ENCODE peak calls at places on chromosomes 7 and 10, in five cellular contexts. One of them, this sample, is unnamed.

GRCh38 chr7:30741289-30741688 is 10.6 kb upstream of the INMT start:
- DNase-seq in spleen: no peak
- DNase-seq in suprapubic skin: no peak
- DNase-seq in uterus: no peak
- DNase-seq in right lobe of liver: no peak
- DNase-seq in this sample: no peak

GRCh38 chr7:68888971-68889385 is 709.3 kb upstream of the AUTS2 start:
- DNase-seq in spleen: no peak
- DNase-seq in suprapubic skin: no peak
- DNase-seq in right lobe of liver: no peak
- DNase-seq in uterus: no peak
- DNase-seq in this sample: no peak

GRCh38 chr7:108294595-108294994 is 161.6 kb downstream of the NRCAM start:
- DNase-seq in suprapubic skin: no peak
- DNase-seq in right lobe of liver: peak
- DNase-seq in uterus: no peak
- DNase-seq in spleen: no peak
- DNase-seq in this sample: no peak

GRCh38 chr10:122165492-122165832 is 105.6 kb upstream of the BTBD16 start:
- DNase-seq in uterus: no peak
- DNase-seq in suprapubic skin: no peak
- DNase-seq in spleen: no peak
- DNase-seq in right lobe of liver: no peak
- DNase-seq in this sample: no peak

GRCh38 chr7:82549616-82550285 is 106.2 kb upstream of the CACNA2D1 start:
- DNase-seq in right lobe of liver: no peak
- DNase-seq in suprapubic skin: no peak
- DNase-seq in spleen: no peak
- DNase-seq in uterus: no peak
- DNase-seq in this sample: no peak

GRCh38 chr7:47461161-47461560 is 120.8 kb downstream of the TNS3 start:
- DNase-seq in uterus: no peak
- DNase-seq in suprapubic skin: no peak
- DNase-seq in spleen: no peak
- DNase-seq in right lobe of liver: no peak
- DNase-seq in this sample: no peak

GRCh38 chr10:110918269-110918632 is 729 bp downstream of the BBIP1 start:
- DNase-seq in spleen: no peak
- DNase-seq in suprapubic skin: peak
- DNase-seq in right lobe of liver: no peak
- DNase-seq in uterus: peak
- DNase-seq in this sample: peak

GRCh38 chr7:83153419-83153818 is 9.3 kb downstream of the PCLO start:
- DNase-seq in right lobe of liver: no peak
- DNase-seq in suprapubic skin: no peak
- DNase-seq in spleen: no peak
- DNase-seq in uterus: no peak
- DNase-seq in this sample: no peak

GRCh38 chr7:144255471-144255897 is 9.1 kb downstream of the OR2A7 start:
- DNase-seq in spleen: no peak
- DNase-seq in uterus: no peak
- DNase-seq in suprapubic skin: no peak
- DNase-seq in right lobe of liver: peak
- DNase-seq in this sample: no peak

GRCh38 chr7:7159063-7159645 is 23.2 kb upstream of the C1GALT1 start:
- DNase-seq in uterus: no peak
- DNase-seq in right lobe of liver: no peak
- DNase-seq in suprapubic skin: no peak
- DNase-seq in spleen: no peak
- DNase-seq in this sample: no peak

GRCh38 chr7:21542891-21543527 is at the start of gene DNAH11:
- DNase-seq in spleen: peak
- DNase-seq in suprapubic skin: no peak
- DNase-seq in right lobe of liver: peak
- DNase-seq in uterus: no peak
- DNase-seq in this sample: no peak

GRCh38 chr7:108282427-108282996 is 152.4 kb upstream of the LAMB4 start:
- DNase-seq in spleen: no peak
- DNase-seq in suprapubic skin: no peak
- DNase-seq in right lobe of liver: no peak
- DNase-seq in uterus: no peak
- DNase-seq in this sample: no peak

GRCh38 chr7:5657901-5658300 is 123.6 kb downstream of the RNF216 start:
- DNase-seq in uterus: no peak
- DNase-seq in suprapubic skin: no peak
- DNase-seq in right lobe of liver: no peak
- DNase-seq in spleen: no peak
- DNase-seq in this sample: no peak

GRCh38 chr7:83204715-83205114 is 42.0 kb upstream of the PCLO start:
- DNase-seq in right lobe of liver: no peak
- DNase-seq in uterus: no peak
- DNase-seq in spleen: no peak
- DNase-seq in suprapubic skin: no peak
- DNase-seq in this sample: no peak

GRCh38 chr7:47381132-47381495 is 200.8 kb downstream of the TNS3 start:
- DNase-seq in spleen: no peak
- DNase-seq in uterus: no peak
- DNase-seq in right lobe of liver: no peak
- DNase-seq in suprapubic skin: no peak
- DNase-seq in this sample: no peak

GRCh38 chr7:102463841-102464576 is 654 bp downstream of the ALKBH4 start:
- DNase-seq in spleen: peak
- DNase-seq in right lobe of liver: no peak
- DNase-seq in suprapubic skin: no peak
- DNase-seq in uterus: no peak
- DNase-seq in this sample: no peak

GRCh38 chr7:141695803-141696289 is 6.1 kb downstream of the DENND11 start:
- DNase-seq in spleen: no peak
- DNase-seq in suprapubic skin: no peak
- DNase-seq in uterus: no peak
- DNase-seq in right lobe of liver: peak
- DNase-seq in this sample: no peak

GRCh38 chr7:13279854-13280435 is 592.5 kb downstream of the ARL4A start:
- DNase-seq in spleen: no peak
- DNase-seq in right lobe of liver: no peak
- DNase-seq in uterus: no peak
- DNase-seq in suprapubic skin: no peak
- DNase-seq in this sample: no peak

GRCh38 chr10:123558651-123559050 is 107.5 kb upstream of the GPR26 start:
- DNase-seq in suprapubic skin: peak
- DNase-seq in uterus: no peak
- DNase-seq in right lobe of liver: no peak
- DNase-seq in spleen: no peak
- DNase-seq in this sample: no peak
- H3K27ac ChIP-seq in suprapubic skin: no peak
- H3K27ac ChIP-seq in uterus: no peak
- H3K27ac ChIP-seq in right lobe of liver: no peak
- H3K27ac ChIP-seq in spleen: no peak
- H3K27ac ChIP-seq in this sample: no peak

DNA sequence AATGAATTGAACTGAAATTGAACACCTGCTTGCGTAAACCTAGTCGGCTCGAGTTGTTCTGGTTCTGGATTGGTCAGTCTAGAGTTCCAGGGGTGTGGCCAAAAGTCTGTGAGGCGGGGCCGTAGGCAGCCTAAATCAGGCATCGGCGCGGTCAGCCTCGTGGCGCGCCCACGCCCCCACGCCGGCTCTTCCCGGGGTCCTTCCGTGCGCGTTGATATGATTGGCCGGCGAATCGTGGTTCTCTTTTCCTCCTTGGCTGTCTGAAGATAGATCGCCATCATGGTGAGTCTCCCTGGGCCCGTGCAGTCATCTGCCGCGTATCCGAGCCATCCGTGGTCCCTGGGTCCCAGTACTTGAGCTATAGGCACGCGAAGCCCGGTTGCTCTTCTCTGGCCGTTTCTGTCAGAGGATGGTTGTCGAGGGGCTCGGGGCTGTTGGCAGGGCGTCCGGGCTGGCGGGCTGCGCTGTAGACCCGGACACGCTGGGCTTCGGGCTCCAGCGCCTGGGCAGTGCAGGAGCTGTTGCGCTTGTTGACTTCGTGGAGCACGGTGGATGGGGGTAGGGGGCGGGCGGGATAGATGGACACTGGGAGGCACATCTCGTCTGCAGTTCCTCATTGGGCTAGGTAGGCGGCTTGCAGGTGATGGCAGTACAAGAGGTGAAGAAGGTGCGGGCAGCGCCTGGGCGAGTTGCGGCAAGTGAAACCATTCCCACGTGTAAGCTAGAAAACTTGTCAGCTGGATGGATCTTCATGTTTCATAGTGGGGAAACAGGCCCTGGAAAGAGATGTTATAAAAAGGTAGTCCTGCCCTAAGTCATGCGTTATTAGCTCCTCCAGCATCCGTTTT is at the start of gene RPS24:
- DNase-seq in spleen: peak
- DNase-seq in right lobe of liver: peak
- DNase-seq in uterus: peak
- DNase-seq in suprapubic skin: peak
- DNase-seq in this sample: peak
- TF ChIP-seq POLR2A in spleen: peak
- TF ChIP-seq POLR2A in right lobe of liver: peak
- TF ChIP-seq POLR2A in uterus: peak
- TF ChIP-seq POLR2A in suprapubic skin: peak
- TF ChIP-seq POLR2A in this sample: peak

GRCh38 chr7:120700806-120701205 is 157.1 kb downstream of the TSPAN12 start:
- DNase-seq in right lobe of liver: no peak
- DNase-seq in uterus: no peak
- DNase-seq in spleen: no peak
- DNase-seq in suprapubic skin: no peak
- DNase-seq in this sample: no peak

GRCh38 chr7:120703585-120704240 is 154.2 kb downstream of the TSPAN12 start:
- DNase-seq in suprapubic skin: no peak
- DNase-seq in uterus: no peak
- DNase-seq in spleen: no peak
- DNase-seq in right lobe of liver: no peak
- DNase-seq in this sample: no peak
- TF ChIP-seq CTCF in suprapubic skin: no peak
- TF ChIP-seq CTCF in uterus: no peak
- TF ChIP-seq CTCF in spleen: no peak
- TF ChIP-seq CTCF in right lobe of liver: no peak
- TF ChIP-seq CTCF in this sample: no peak

GRCh38 chr7:130140551-130141160 is 64.5 kb downstream of the TMEM209 start:
- DNase-seq in suprapubic skin: no peak
- DNase-seq in uterus: no peak
- DNase-seq in right lobe of liver: no peak
- DNase-seq in spleen: peak
- DNase-seq in this sample: no peak
- H3K27ac ChIP-seq in suprapubic skin: no peak
- H3K27ac ChIP-seq in uterus: peak
- H3K27ac ChIP-seq in right lobe of liver: no peak
- H3K27ac ChIP-seq in spleen: peak
- H3K27ac ChIP-seq in this sample: peak

GRCh38 chr10:6054884-6055283 is 7.3 kb downstream of the IL2RA start:
- DNase-seq in right lobe of liver: no peak
- DNase-seq in suprapubic skin: no peak
- DNase-seq in uterus: no peak
- DNase-seq in spleen: no peak
- DNase-seq in this sample: no peak

GRCh38 chr10:6053303-6053702 is 8.9 kb downstream of the IL2RA start:
- DNase-seq in suprapubic skin: no peak
- DNase-seq in spleen: no peak
- DNase-seq in uterus: no peak
- DNase-seq in right lobe of liver: no peak
- DNase-seq in this sample: no peak

GRCh38 chr10:6053816-6054581 is 8.2 kb downstream of the IL2RA start:
- DNase-seq in uterus: peak
- DNase-seq in right lobe of liver: peak
- DNase-seq in suprapubic skin: peak
- DNase-seq in spleen: peak
- DNase-seq in this sample: peak

GRCh38 chr10:6050801-6051445 is 11.2 kb downstream of the IL2RA start:
- DNase-seq in right lobe of liver: peak
- DNase-seq in spleen: peak
- DNase-seq in uterus: peak
- DNase-seq in suprapubic skin: no peak
- DNase-seq in this sample: peak

GRCh38 chr10:6052247-6053221 is 9.6 kb downstream of the IL2RA start:
- DNase-seq in spleen: peak
- DNase-seq in suprapubic skin: no peak
- DNase-seq in right lobe of liver: no peak
- DNase-seq in uterus: no peak
- DNase-seq in this sample: no peak
- TF ChIP-seq POLR2A in spleen: no peak
- TF ChIP-seq POLR2A in suprapubic skin: no peak
- TF ChIP-seq POLR2A in right lobe of liver: no peak
- TF ChIP-seq POLR2A in uterus: no peak
- TF ChIP-seq POLR2A in this sample: no peak

GRCh38 chr10:71747808-71748523 is 25.4 kb downstream of the VSIR start:
- DNase-seq in uterus: no peak
- DNase-seq in suprapubic skin: no peak
- DNase-seq in right lobe of liver: no peak
- DNase-seq in spleen: peak
- DNase-seq in this sample: no peak

GRCh38 chr10:71747039-71747807 is 26.1 kb downstream of the VSIR start:
- DNase-seq in uterus: no peak
- DNase-seq in spleen: no peak
- DNase-seq in suprapubic skin: no peak
- DNase-seq in right lobe of liver: no peak
- DNase-seq in this sample: no peak

GRCh38 chr10:71744897-71745658 is 25.5 kb upstream of the C10orf105 start:
- DNase-seq in suprapubic skin: no peak
- DNase-seq in right lobe of liver: no peak
- DNase-seq in spleen: peak
- DNase-seq in uterus: no peak
- DNase-seq in this sample: no peak

GRCh38 chr10:71745659-71746250 is 26.2 kb upstream of the C10orf105 start:
- DNase-seq in spleen: no peak
- DNase-seq in uterus: no peak
- DNase-seq in suprapubic skin: no peak
- DNase-seq in right lobe of liver: no peak
- DNase-seq in this sample: no peak

GRCh38 chr10:71746344-71747037 is 26.8 kb downstream of the VSIR start:
- DNase-seq in spleen: peak
- DNase-seq in uterus: peak
- DNase-seq in suprapubic skin: no peak
- DNase-seq in right lobe of liver: peak
- DNase-seq in this sample: no peak
- TF ChIP-seq CTCF in spleen: no peak
- TF ChIP-seq CTCF in uterus: no peak
- TF ChIP-seq CTCF in suprapubic skin: no peak
- TF ChIP-seq CTCF in right lobe of liver: no peak
- TF ChIP-seq CTCF in this sample: no peak

This sample was measured in gastrocnemius medialis.